ENCODE peak calls at places on chromosomes 1 and 21, in eight cellular contexts. Y is Right ventricle myocardium superior, W is NCI-H774, C is type B pancreatic cell, H is fibroblast of mammary gland, O is sigmoid colon, K is hepatocyte, J is C1 segment of cervical spinal cord. I is an unnamed sample.

GRCh38 chr21:36678538-36678937 is 20.4 kb upstream of the SIM2 start:
- DNase-seq in Y (no peak), C (no peak), J (no peak), W (no peak), O (no peak), K (no peak), H (no peak), I (no peak)

GRCh38 chr1:27436204-27437159 is 44.1 kb downstream of the GPR3 start:
- DNase-seq in O (no peak), W (no peak), J (no peak), K (peak; percentile 52), C (no peak), H (peak; percentile 63), Y (no peak), I (peak; percentile 28)

GRCh38 chr1:151838491-151839412 is 868 bp downstream of the C2CD4D start:
- DNase-seq in K (peak; percentile 46), C (no peak), Y (no peak), J (no peak), W (no peak), H (no peak), O (no peak), I (no peak)

GRCh38 chr1:185971688-185972087 is 237.5 kb downstream of the HMCN1 start:
- DNase-seq in W (no peak), C (no peak), Y (no peak), J (no peak), O (no peak), K (no peak), H (peak; percentile 86), I (no peak)

GRCh38 chr1:46489638-46490602 is at the start of gene DMBX1:
- DNase-seq in Y (no peak), J (no peak), W (peak; percentile 44), K (peak; percentile 51), C (no peak), O (no peak), H (no peak), I (no peak)

GRCh38 chr1:3603566-3604467 is 7.5 kb downstream of the MEGF6 start:
- DNase-seq in H (no peak), K (no peak), J (no peak), W (no peak), O (no peak), Y (no peak), C (no peak), I (no peak)

GRCh38 chr1:184480711-184481110 is 93.9 kb downstream of the C1orf21 start:
- DNase-seq in O (no peak), J (no peak), H (no peak), Y (no peak), K (no peak), W (no peak), C (no peak), I (no peak)

GRCh38 chr1:2102753-2103152 is 52.5 kb downstream of the PRKCZ start:
- DNase-seq in Y (no peak), H (no peak), J (no peak), C (no peak), K (no peak), O (no peak), W (no peak), I (no peak)

GRCh38 chr1:181936768-181937581 is 124.5 kb downstream of the ZNF648 start:
- DNase-seq in C (peak; percentile 75), K (peak; percentile 83), W (peak; percentile 79), J (peak; percentile 40), H (peak; percentile 20), Y (no peak), O (no peak), I (no peak)